ENCODE peak calls at places on chromosomes 6 and 20, in six cellular contexts. Z is fibroblast of mammary gland, Q is tibial artery, M is fibroblast of pulmonary artery, Y is dorsolateral prefrontal cortex, R is HFFc6. U is an unnamed sample.

GRCh38 chr6:35911871-35912653 is 8.8 kb downstream of the SRPK1 start:
- DNase-seq in Z (peak), Y (no peak), Q (no peak), M (peak), R (no peak), U (no peak)

GRCh38 chr20:58553841-58554240 is 38.6 kb upstream of the APCDD1L start:
- DNase-seq in R (peak), Z (peak), M (peak), Q (peak), Y (no peak), U (no peak)

GRCh38 chr20:56181593-56181992 is 66.9 kb upstream of the MC3R start:
- DNase-seq in M (no peak), Z (no peak), Y (no peak), Q (no peak), R (no peak), U (no peak)

GRCh38 chr6:169503556-169503955 is 198.3 kb downstream of the WDR27 start:
- DNase-seq in Q (no peak), M (peak), Y (no peak), Z (no peak), R (no peak), U (no peak)

GRCh38 chr6:50849781-50850180 is 31.1 kb downstream of the TFAP2B start:
- DNase-seq in Z (no peak), Y (no peak), Q (no peak), M (no peak), R (no peak), U (no peak)

GRCh38 chr6:28695671-28696537 is 170.2 kb downstream of the GPX5 start:
- DNase-seq in Z (peak), Y (no peak), Q (no peak), R (peak), M (no peak), U (no peak)

GRCh38 chr6:117338567-117338966 is 73.2 kb downstream of the VGLL2 start:
- DNase-seq in M (no peak), Z (no peak), Y (no peak), Q (no peak), R (no peak), U (no peak)

GRCh38 chr6:79421707-79422484 is 115.3 kb downstream of the LCA5 start:
- DNase-seq in Q (no peak), Z (peak), R (peak), M (peak), Y (no peak), U (no peak)

GRCh38 chr20:47847882-47848485 is 62.7 kb upstream of the SULF2 start:
- DNase-seq in Z (no peak), M (no peak), Y (peak), Q (no peak), R (no peak), U (no peak)

GRCh38 chr6:169650959-169651292 is 50.9 kb downstream of the WDR27 start:
- DNase-seq in Y (no peak), R (no peak), Z (no peak), Q (no peak), M (no peak), U (peak)

GRCh38 chr20:52724586-52724985 is 247.6 kb upstream of the TSHZ2 start:
- DNase-seq in Y (no peak), Z (no peak), M (no peak), R (no peak), Q (no peak), U (no peak)

GRCh38 chr6:17820055-17820454 is 113.3 kb upstream of the NUP153 start:
- DNase-seq in R (no peak), Z (peak), M (no peak), Y (no peak), Q (no peak), U (no peak)

GRCh38 chr20:60359010-60359409 is 400.8 kb downstream of the CDH26 start:
- DNase-seq in Q (no peak), R (no peak), Z (no peak), M (no peak), Y (no peak), U (no peak)

GRCh38 chr20:63882257-63883208 is 12.4 kb upstream of the DNAJC5 start:
- DNase-seq in R (no peak), Y (no peak), M (no peak), Z (no peak), Q (no peak), U (no peak)

GRCh38 chr6:73929421-73929820 is 233.4 kb downstream of the CD109 start:
- DNase-seq in Q (no peak), Y (no peak), M (peak), Z (no peak), R (peak), U (no peak)

GRCh38 chr6:45651301-45651700 is 273.6 kb upstream of the SUPT3H start:
- DNase-seq in Z (no peak), M (no peak), R (no peak), Y (no peak), Q (no peak), U (no peak)

GRCh38 chr6:130775421-130776012 is 51.7 kb upstream of the SMLR1 start:
- DNase-seq in M (no peak), Q (no peak), Y (no peak), Z (peak), R (no peak), U (no peak)
- TF ChIP-seq CTCF in M (no peak), Q (no peak), Y (no peak), Z (no peak), R (no peak), U (no peak)

GRCh38 chr6:15249371-15250019 is 3.6 kb downstream of the JARID2 start:
- DNase-seq in Y (no peak), M (no peak), Q (no peak), R (no peak), Z (no peak), U (no peak)

GRCh38 chr6:15247214-15247749 is 1.4 kb downstream of the JARID2 start:
- DNase-seq in Y (no peak), R (no peak), Q (no peak), M (no peak), Z (no peak), U (no peak)

GRCh38 chr6:15247750-15248450 is 2.0 kb downstream of the JARID2 start:
- DNase-seq in Q (peak), Z (peak), Y (no peak), R (peak), M (peak), U (peak)

GRCh38 chr6:15250440-15251168 is 4.7 kb downstream of the JARID2 start:
- DNase-seq in Q (no peak), Z (no peak), R (no peak), M (no peak), Y (no peak), U (no peak)

DNA sequence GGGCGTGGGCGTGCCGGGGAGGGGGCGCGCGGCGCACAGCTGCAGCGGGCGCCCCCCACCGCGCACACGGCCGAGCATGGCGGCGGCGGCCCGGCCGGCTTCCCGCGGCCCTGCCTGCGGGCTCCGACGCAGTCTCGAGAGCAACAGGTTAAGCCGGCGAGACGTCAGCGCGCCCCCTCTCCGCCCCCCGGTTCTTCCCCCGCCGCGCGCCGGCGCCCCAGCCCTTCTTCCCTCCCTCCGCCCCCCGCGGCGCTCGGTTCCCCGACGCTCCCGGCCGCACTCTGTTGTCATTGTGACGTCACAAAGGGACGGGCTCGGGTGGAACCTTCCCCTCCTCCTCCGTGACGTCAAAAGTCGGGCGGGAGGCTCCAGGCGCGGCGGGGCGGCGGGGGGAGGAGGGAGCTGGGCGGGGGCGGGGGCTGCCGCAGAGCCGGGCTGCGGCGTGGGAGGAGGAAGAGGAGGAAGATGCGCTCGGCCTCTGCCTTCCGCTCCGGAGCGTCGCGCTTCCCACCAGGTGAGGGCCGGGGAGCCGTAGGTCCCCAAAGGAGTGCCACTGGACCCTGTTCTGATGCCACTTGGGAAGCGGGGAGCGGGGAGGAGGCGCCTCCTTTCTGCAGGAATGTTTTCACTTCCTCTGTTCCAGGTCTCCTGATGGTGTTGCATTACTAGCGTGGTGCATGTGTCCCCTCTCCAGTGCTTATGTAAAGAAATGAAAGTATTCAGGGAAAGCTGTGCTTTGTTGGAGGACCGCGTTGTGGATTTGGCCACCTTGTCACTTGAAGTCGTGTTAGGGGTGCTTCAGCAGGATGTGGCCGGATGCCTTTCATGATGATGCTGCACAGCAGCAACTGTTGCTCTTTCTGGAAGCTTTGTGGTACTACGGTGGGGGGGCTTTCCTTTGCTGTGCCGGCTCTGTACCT is 2.8 kb downstream of the JARID2 start:
- DNase-seq in R (peak), Y (peak), Z (peak), Q (peak), M (peak), U (peak)
- TF ChIP-seq CTCF in R (peak), Y (peak), Z (peak), Q (no peak), M (peak), U (no peak)

GRCh38 chr6:131565041-131565440 is 8.0 kb upstream of the ARG1 start:
- DNase-seq in Q (no peak), M (no peak), Z (no peak), Y (no peak), R (no peak), U (no peak)

GRCh38 chr6:131561925-131562707 is 10.9 kb upstream of the ARG1 start:
- DNase-seq in M (no peak), Q (no peak), R (no peak), Y (no peak), Z (no peak), U (no peak)
- TF ChIP-seq CTCF in M (no peak), Q (no peak), R (no peak), Y (no peak), Z (no peak), U (no peak)

DNA sequence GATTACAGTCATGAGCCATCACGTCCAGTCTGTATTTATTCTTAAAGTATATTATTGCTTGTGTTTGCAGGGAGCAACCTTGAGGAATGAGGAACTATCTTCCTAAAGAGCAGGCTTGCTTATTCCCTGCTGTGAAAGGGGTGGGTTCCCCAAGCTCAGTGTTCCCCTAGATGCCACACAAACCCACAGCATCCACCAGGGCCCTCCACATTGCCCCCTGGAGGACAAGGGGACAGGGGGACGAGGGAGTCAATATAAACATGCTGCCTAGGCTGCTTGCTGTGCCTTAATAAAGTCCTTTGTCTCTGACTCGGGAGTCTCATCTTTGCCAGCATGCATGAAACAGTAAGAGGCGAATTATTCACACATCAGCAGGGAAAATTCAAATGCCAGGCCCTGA is 8.0 kb upstream of the IDH3B start:
- DNase-seq in Z (no peak), Q (no peak), R (no peak), Y (no peak), M (no peak), U (no peak)
- TF ChIP-seq CTCF in Z (peak), Q (no peak), R (peak), Y (no peak), M (peak), U (peak)